ENCODE peak calls at places on chromosomes 4 and X, in five cellular contexts. X is mammary epithelial cell; L is activated CD4-positive, alpha-beta T cell treated with anti-CD3 and anti-CD28 coated beads for 1 hour; R is suprapubic skin; U is amygdala. N is an unnamed sample.

GRCh38 chr4:187827631-187828030 is 167.9 kb upstream of the ZFP42 start:
- DNase-seq in R (no peak), L (no peak), X (no peak), U (no peak), N (no peak)

GRCh38 chrX:56729152-56729557 is at the start of gene NBDY:
- DNase-seq in L (no peak), X (peak), U (peak), R (no peak), N (peak)

GRCh38 chr4:26330186-26330787 is 9.5 kb downstream of the RBPJ start:
- DNase-seq in L (no peak), R (no peak), X (peak), U (no peak), N (peak)

GRCh38 chr4:48633657-48634056 is 143.6 kb downstream of the ZAR1 start:
- DNase-seq in X (no peak), L (no peak), R (no peak), U (no peak), N (no peak)

GRCh38 chr4:113141901-113142346 is 92.5 kb downstream of the ANK2 start:
- DNase-seq in R (no peak), U (no peak), X (peak), L (no peak), N (no peak)

GRCh38 chr4:173448103-173448502 is 49.2 kb upstream of the SCRG1 start:
- DNase-seq in U (peak), R (no peak), X (no peak), L (no peak), N (no peak)

GRCh38 chrX:13340182-13340791 is 20.4 kb upstream of the ATXN3L start:
- DNase-seq in U (no peak), X (peak), L (no peak), R (no peak), N (no peak)

GRCh38 chrX:39827959-39828358 is 269.8 kb downstream of the BCOR start:
- DNase-seq in L (no peak), R (no peak), U (no peak), X (no peak), N (peak)

GRCh38 chr4:93080316-93080715 is 748.2 kb upstream of the ATOH1 start:
- DNase-seq in L (no peak), U (no peak), R (no peak), X (no peak), N (no peak)

GRCh38 chr4:182126567-182126966 is 116.6 kb upstream of the TENM3 start:
- DNase-seq in X (peak), R (no peak), U (no peak), L (no peak), N (no peak)

GRCh38 chrX:16172391-16172790 is 5.1 kb downstream of the MAGEB17 start:
- DNase-seq in R (no peak), L (no peak), U (no peak), X (no peak), N (no peak)

GRCh38 chr4:62495039-62495438 is 1294.9 kb downstream of the ADGRL3 start:
- DNase-seq in U (no peak), L (no peak), R (no peak), X (peak), N (no peak)

GRCh38 chr4:109298279-109299010 is 4.0 kb downstream of the COL25A1 start:
- DNase-seq in R (no peak), X (no peak), L (no peak), U (no peak), N (peak)

GRCh38 chr4:77269505-77269904 is 112.5 kb downstream of the CCNG2 start:
- DNase-seq in R (no peak), X (peak), L (no peak), U (no peak), N (no peak)

GRCh38 chrX:69153060-69153730 is 12.1 kb downstream of the PJA1 start:
- DNase-seq in R (no peak), X (no peak), L (no peak), U (peak), N (no peak)

GRCh38 chrX:133412246-133412645 is 3.0 kb downstream of the GPC4 start:
- DNase-seq in U (no peak), R (no peak), L (no peak), X (no peak), N (no peak)

GRCh38 chr4:84639143-84639542 is 56.2 kb downstream of the CDS1 start:
- DNase-seq in L (no peak), U (no peak), R (no peak), X (no peak), N (no peak)

GRCh38 chrX:105822138-105823091 is at the start of gene NRK:
- DNase-seq in L (no peak), R (peak), X (no peak), U (no peak), N (no peak)

GRCh38 chr4:15117270-15117946 is 115.1 kb downstream of the CPEB2 start:
- DNase-seq in R (no peak), X (no peak), L (no peak), U (no peak), N (no peak)

GRCh38 chr4:85430697-85431096 is 44.3 kb upstream of the ARHGAP24 start:
- DNase-seq in X (no peak), U (no peak), L (no peak), R (no peak), N (no peak)

GRCh38 chrX:39171686-39172085 is 370.4 kb downstream of the MID1IP1 start:
- DNase-seq in U (no peak), X (no peak), L (no peak), R (no peak), N (no peak)

GRCh38 chr4:9703391-9703790 is 78.0 kb upstream of the DRD5 start:
- DNase-seq in X (peak), L (peak), U (no peak), R (no peak), N (peak)

GRCh38 chr4:85747871-85748491 is 273.0 kb downstream of the ARHGAP24 start:
- DNase-seq in L (no peak), U (no peak), X (peak), R (no peak), N (peak)